ENCODE peak calls at places on chromosomes 2 and 18, in nine cellular contexts. J is D721Med, E is AG09309, V is H9, C is colonic mucosa, F is K562, U is choroid plexus epithelial cell, X is endothelial cell, A is GM10248. P is an unnamed sample.

GRCh38 chr2:109287838-109288237 is 158.8 kb downstream of the SH3RF3 start:
- DNase-seq in V (no peak), C (no peak), F (no peak), X (no peak), A (no peak), U (no peak), E (no peak), J (no peak), P (no peak)

GRCh38 chr2:37855283-37856041 is 69.6 kb upstream of the RMDN2 start:
- DNase-seq in X (no peak), A (no peak), J (no peak), F (no peak), C (no peak), V (no peak), E (no peak), U (peak), P (no peak)

GRCh38 chr2:133452561-133452960 is 115.7 kb downstream of the NCKAP5 start:
- DNase-seq in A (no peak), E (no peak), V (no peak), X (no peak), U (no peak), C (no peak), J (no peak), F (no peak), P (no peak)

GRCh38 chr2:25445464-25445863 is 103.7 kb upstream of the DNMT3A start:
- DNase-seq in U (no peak), C (no peak), F (no peak), A (no peak), V (peak), J (no peak), X (no peak), E (no peak), P (no peak)

GRCh38 chr2:67215214-67215613 is 181.9 kb upstream of the ETAA1 start:
- DNase-seq in V (peak), A (peak), C (peak), E (peak), F (peak), U (peak), J (no peak), X (peak), P (peak)

GRCh38 chr2:179422037-179422643 is 157.5 kb upstream of the SESTD1 start:
- DNase-seq in U (peak), F (peak), J (no peak), A (peak), E (no peak), V (peak), X (peak), C (peak), P (peak)

GRCh38 chr2:223050900-223051299 is 1.1 kb upstream of the KCNE4 start:
- DNase-seq in E (no peak), V (no peak), U (no peak), C (no peak), J (no peak), X (no peak), F (no peak), A (no peak), P (no peak)

GRCh38 chr2:67996772-67997527 is 65.9 kb downstream of the C1D start:
- DNase-seq in F (no peak), C (no peak), U (no peak), E (no peak), X (no peak), V (no peak), A (no peak), J (no peak), P (no peak)

GRCh38 chr2:42316910-42317309 is 44.1 kb downstream of the COX7A2L start:
- DNase-seq in V (no peak), X (no peak), J (no peak), U (no peak), F (no peak), C (no peak), E (no peak), A (no peak), P (no peak)

GRCh38 chr2:111031546-111032484 is 88.9 kb upstream of the BCL2L11 start:
- DNase-seq in J (no peak), C (no peak), F (no peak), X (no peak), V (no peak), A (no peak), U (no peak), E (no peak), P (no peak)

GRCh38 chr2:101818531-101819451 is 121.3 kb downstream of the MAP4K4 start:
- DNase-seq in E (no peak), X (no peak), V (no peak), C (no peak), A (no peak), F (no peak), U (peak), J (no peak), P (no peak)

GRCh38 chr18:24019641-24020331 is 5.2 kb downstream of the TTC39C start:
- DNase-seq in X (no peak), U (no peak), C (no peak), F (no peak), V (no peak), E (no peak), A (peak), J (no peak), P (no peak)

GRCh38 chr18:70377317-70377799 is 88.5 kb downstream of the SOCS6 start:
- DNase-seq in J (no peak), E (no peak), X (no peak), C (peak), F (no peak), A (no peak), U (no peak), V (no peak), P (no peak)

GRCh38 chr18:8453528-8453927 is 155.7 kb upstream of the RAB12 start:
- DNase-seq in A (no peak), C (no peak), X (no peak), U (no peak), V (no peak), J (no peak), E (no peak), F (no peak), P (no peak)

GRCh38 chr2:223008936-223009335 is 43.1 kb upstream of the KCNE4 start:
- DNase-seq in X (no peak), A (no peak), V (no peak), F (no peak), J (no peak), C (no peak), E (peak), U (no peak), P (no peak)

GRCh38 chr2:28477645-28478044 is 18.2 kb upstream of the PLB1 start:
- DNase-seq in E (no peak), J (no peak), X (no peak), A (no peak), C (no peak), F (no peak), V (no peak), U (no peak), P (no peak)

GRCh38 chr2:96977631-96978195 is 8.7 kb downstream of the FAM178B start:
- DNase-seq in U (peak), J (no peak), C (no peak), V (no peak), F (peak), X (no peak), A (no peak), E (no peak), P (no peak)

GRCh38 chr18:10051877-10052631 is 138.2 kb downstream of the VAPA start:
- DNase-seq in V (no peak), X (no peak), A (no peak), C (peak), E (no peak), U (peak), J (no peak), F (no peak), P (no peak)

GRCh38 chr2:213688129-213688528 is 403.9 kb downstream of the SPAG16 start:
- DNase-seq in X (no peak), E (no peak), F (no peak), C (no peak), J (no peak), A (no peak), V (no peak), U (no peak), P (no peak)

GRCh38 chr2:216590780-216591179 is 42.4 kb upstream of the IGFBP2 start:
- DNase-seq in A (no peak), C (peak), U (peak), V (peak), J (no peak), E (no peak), X (no peak), F (no peak), P (no peak)

GRCh38 chr2:186294489-186294888 is 191.6 kb upstream of the ZC3H15 start:
- DNase-seq in F (no peak), A (no peak), J (no peak), X (no peak), E (no peak), U (no peak), V (no peak), C (no peak), P (no peak)

GRCh38 chr18:36850527-36851201 is 21.7 kb downstream of the KIAA1328 start:
- DNase-seq in E (peak), A (no peak), U (peak), C (no peak), V (no peak), F (peak), J (no peak), X (no peak), P (no peak)

GRCh38 chr2:15510131-15510530 is 51.0 kb downstream of the NBAS start:
- DNase-seq in F (no peak), V (no peak), A (no peak), J (no peak), C (no peak), X (no peak), U (no peak), E (no peak), P (no peak)

GRCh38 chr2:219452361-219453317 is 18.0 kb downstream of the SPEG start:
- DNase-seq in E (peak), J (no peak), V (no peak), F (peak), C (no peak), X (no peak), U (peak), A (no peak), P (no peak)

GRCh38 chr2:96152301-96153165 is 7.3 kb upstream of the DUSP2 start:
- DNase-seq in U (no peak), C (no peak), F (no peak), E (no peak), A (no peak), X (no peak), J (peak), V (peak), P (no peak)

GRCh38 chr18:13496691-13497281 is 229.6 kb downstream of the FAM210A start:
- DNase-seq in J (no peak), F (no peak), A (no peak), U (no peak), E (no peak), V (no peak), C (no peak), X (no peak), P (no peak)

GRCh38 chr2:119596638-119597037 is 52.4 kb downstream of the CFAP221 start:
- DNase-seq in E (no peak), X (no peak), C (no peak), U (no peak), J (no peak), A (no peak), F (no peak), V (no peak), P (no peak)

GRCh38 chr2:172427256-172427989 is at the start of gene ITGA6:
- DNase-seq in C (peak), V (peak), U (no peak), E (no peak), J (peak), F (peak), A (peak), X (peak), P (peak)
- TF ChIP-seq CTCF in C (no peak), V (peak), U (no peak), E (peak), J (no peak), F (peak), A (peak), X (no peak), P (no peak)

GRCh38 chr2:46802665-46803550 is 112.7 kb downstream of the MCFD2 start:
- DNase-seq in J (peak), U (no peak), F (no peak), E (no peak), X (no peak), C (no peak), A (peak), V (no peak), P (no peak)
- TF ChIP-seq CTCF in J (peak), U (peak), F (peak), E (no peak), X (no peak), C (no peak), A (no peak), V (no peak), P (no peak)

GRCh38 chr18:26051845-26052244 is 38.6 kb downstream of the SS18 start:
- DNase-seq in X (no peak), E (no peak), U (no peak), A (no peak), F (no peak), V (no peak), C (no peak), J (no peak), P (no peak)
- TF ChIP-seq CTCF in X (no peak), E (no peak), U (no peak), A (no peak), F (no peak), V (no peak), C (no peak), J (peak), P (no peak)

GRCh38 chr2:5825686-5826085 is 133.5 kb downstream of the SOX11 start:
- DNase-seq in A (no peak), V (no peak), F (no peak), E (no peak), U (no peak), X (no peak), C (no peak), J (no peak), P (no peak)
- TF ChIP-seq CTCF in A (no peak), V (no peak), F (no peak), E (no peak), U (no peak), X (no peak), C (no peak), J (no peak), P (no peak)

P was measured in progenitor cell of endocrine pancreas.